ENCODE peak calls at places on chromosomes 1 and 21, in six cellular contexts. D, U, L, R, I and H are unnamed samples.

GRCh38 chr1:39214998-39215873 is 10.7 kb downstream of the MACF1 start:
- DNase-seq in D (peak; percentile 72), U (no peak), L (no peak), R (peak; percentile 18), I (no peak), H (no peak)

GRCh38 chr1:111110197-111110899 is 29.5 kb downstream of the DRAM2 start:
- DNase-seq in D (no peak), U (no peak), L (no peak), R (peak; percentile 13), I (no peak), H (no peak)

GRCh38 chr1:36187800-36188593 is 32.0 kb downstream of the MAP7D1 start:
- DNase-seq in D (peak; percentile 53), U (peak; percentile 71), L (peak; percentile 87), R (peak; percentile 94), I (peak; percentile 64), H (peak; percentile 64)

GRCh38 chr21:24545807-24546361 is 1061.4 kb downstream of the MRPL39 start:
- DNase-seq in D (no peak), U (no peak), L (no peak), R (no peak), I (no peak), H (no peak)

GRCh38 chr1:7454052-7454815 is 316.9 kb upstream of the VAMP3 start:
- DNase-seq in D (no peak), U (no peak), L (no peak), R (no peak), I (peak; percentile 35), H (peak; percentile 52)

GRCh38 chr1:189686288-189686687 is 791.4 kb downstream of the BRINP3 start:
- DNase-seq in D (no peak), U (no peak), L (no peak), R (no peak), I (no peak), H (no peak)

GRCh38 chr1:236173174-236173767 is 30.9 kb downstream of the GPR137B start:
- DNase-seq in D (no peak), U (no peak), L (peak; percentile 6), R (no peak), I (no peak), H (no peak)

GRCh38 chr1:229832695-229833094 is 206.6 kb downstream of the URB2 start:
- DNase-seq in D (no peak), U (no peak), L (no peak), R (no peak), I (no peak), H (no peak)

GRCh38 chr1:150110066-150110465 is 39.6 kb upstream of the PLEKHO1 start:
- DNase-seq in D (no peak), U (no peak), L (no peak), R (peak; percentile 8), I (no peak), H (no peak)

GRCh38 chr1:13536612-13537011 is 22.8 kb upstream of the LRRC38 start:
- DNase-seq in D (no peak), U (no peak), L (no peak), R (no peak), I (no peak), H (no peak)

GRCh38 chr1:246284021-246284420 is 223.1 kb downstream of the SMYD3 start:
- DNase-seq in D (no peak), U (no peak), L (no peak), R (no peak), I (no peak), H (no peak)

GRCh38 chr1:62613890-62614289 is 16.6 kb downstream of the ANGPTL3 start:
- DNase-seq in D (no peak), U (no peak), L (no peak), R (no peak), I (no peak), H (no peak)

GRCh38 chr1:27342391-27342777 is 562 bp downstream of the SYTL1 start:
- DNase-seq in D (no peak), U (no peak), L (no peak), R (no peak), I (no peak), H (no peak)

GRCh38 chr1:109796484-109797305 is 33.0 kb upstream of the EPS8L3 start:
- DNase-seq in D (no peak), U (no peak), L (no peak), R (no peak), I (no peak), H (no peak)

GRCh38 chr1:150720703-150721102 is at the start of gene HORMAD1:
- DNase-seq in D (no peak), U (no peak), L (no peak), R (no peak), I (no peak), H (no peak)

GRCh38 chr1:174497461-174497860 is 49.7 kb downstream of the GPR52 start:
- DNase-seq in D (no peak), U (no peak), L (no peak), R (no peak), I (no peak), H (peak; percentile 96)

GRCh38 chr1:154325583-154326545 is 539 bp downstream of the ATP8B2 start:
- DNase-seq in D (no peak), U (no peak), L (no peak), R (peak; percentile 74), I (peak; percentile 76), H (peak; percentile 93)

GRCh38 chr1:153985984-153986761 is at the start of gene RAB13:
- DNase-seq in D (no peak), U (no peak), L (peak; percentile 93), R (peak; percentile 77), I (peak; percentile 64), H (peak; percentile 89)

GRCh38 chr1:43317817-43318471 is 17.2 kb downstream of the TIE1 start:
- DNase-seq in D (no peak), U (no peak), L (peak; percentile 56), R (no peak), I (no peak), H (no peak)

GRCh38 chr1:150981805-150982712 is at the start of gene ANXA9:
- DNase-seq in D (no peak), U (peak; percentile 42), L (no peak), R (no peak), I (no peak), H (no peak)

GRCh38 chr1:91750398-91750996 is 135.5 kb downstream of the TGFBR3 start:
- DNase-seq in D (no peak), U (no peak), L (no peak), R (no peak), I (no peak), H (no peak)

GRCh38 chr1:4963251-4963650 is 308.8 kb downstream of the AJAP1 start:
- DNase-seq in D (no peak), U (no peak), L (peak; percentile 30), R (no peak), I (no peak), H (no peak)

GRCh38 chr1:155648207-155649147 is 38.5 kb downstream of the MSTO1 start:
- DNase-seq in D (no peak), U (no peak), L (no peak), R (peak; percentile 59), I (no peak), H (peak; percentile 92)

GRCh38 chr1:43933386-43934278 is at the start of gene ARTN:
- DNase-seq in D (no peak), U (no peak), L (peak; percentile 75), R (no peak), I (no peak), H (no peak)